ENCODE peak calls at places on chromosomes 2 and 18, in five cellular contexts. One of them, this sample, is unnamed.

GRCh38 chr2:24768601-24769000 is 24.6 kb downstream of the PTRHD1 start:
- DNase-seq in lower lobe of right lung: no peak
- DNase-seq in CD8-positive, alpha-beta T cell: no peak
- DNase-seq in esophagus squamous epithelium: no peak
- DNase-seq in fibroblast of the aortic adventitia: peak
- DNase-seq in this sample: no peak

GRCh38 chr2:237193436-237193835 is 107.7 kb downstream of the COPS8 start:
- DNase-seq in lower lobe of right lung: no peak
- DNase-seq in CD8-positive, alpha-beta T cell: no peak
- DNase-seq in esophagus squamous epithelium: no peak
- DNase-seq in fibroblast of the aortic adventitia: no peak
- DNase-seq in this sample: no peak

GRCh38 chr2:98090951-98091350 is 4.0 kb downstream of the VWA3B start:
- DNase-seq in lower lobe of right lung: no peak
- DNase-seq in CD8-positive, alpha-beta T cell: no peak
- DNase-seq in esophagus squamous epithelium: no peak
- DNase-seq in fibroblast of the aortic adventitia: no peak
- DNase-seq in this sample: no peak

GRCh38 chr2:196801986-196802385 is 2.5 kb upstream of the GTF3C3 start:
- DNase-seq in lower lobe of right lung: no peak
- DNase-seq in CD8-positive, alpha-beta T cell: no peak
- DNase-seq in esophagus squamous epithelium: no peak
- DNase-seq in fibroblast of the aortic adventitia: peak
- DNase-seq in this sample: no peak

GRCh38 chr2:150610670-150611279 is 123.3 kb upstream of the RND3 start:
- DNase-seq in lower lobe of right lung: no peak
- DNase-seq in CD8-positive, alpha-beta T cell: no peak
- DNase-seq in esophagus squamous epithelium: no peak
- DNase-seq in fibroblast of the aortic adventitia: peak
- DNase-seq in this sample: no peak

GRCh38 chr2:12192762-12193161 is 446.3 kb downstream of the LPIN1 start:
- DNase-seq in lower lobe of right lung: no peak
- DNase-seq in CD8-positive, alpha-beta T cell: no peak
- DNase-seq in esophagus squamous epithelium: no peak
- DNase-seq in fibroblast of the aortic adventitia: no peak
- DNase-seq in this sample: no peak

GRCh38 chr2:136305517-136306192 is 187.7 kb upstream of the CXCR4 start:
- DNase-seq in lower lobe of right lung: no peak
- DNase-seq in CD8-positive, alpha-beta T cell: peak
- DNase-seq in esophagus squamous epithelium: no peak
- DNase-seq in fibroblast of the aortic adventitia: no peak
- DNase-seq in this sample: peak

GRCh38 chr2:208179028-208179609 is 10.7 kb downstream of the C2orf80 start:
- DNase-seq in lower lobe of right lung: peak
- DNase-seq in CD8-positive, alpha-beta T cell: no peak
- DNase-seq in esophagus squamous epithelium: no peak
- DNase-seq in fibroblast of the aortic adventitia: no peak
- DNase-seq in this sample: no peak

GRCh38 chr2:231627384-231628156 is 34.9 kb downstream of the TEX44 start:
- DNase-seq in lower lobe of right lung: no peak
- DNase-seq in CD8-positive, alpha-beta T cell: no peak
- DNase-seq in esophagus squamous epithelium: no peak
- DNase-seq in fibroblast of the aortic adventitia: peak
- DNase-seq in this sample: no peak
- H3K4me3 ChIP-seq in lower lobe of right lung: no peak
- H3K4me3 ChIP-seq in CD8-positive, alpha-beta T cell: no peak
- H3K4me3 ChIP-seq in esophagus squamous epithelium: no peak
- H3K4me3 ChIP-seq in fibroblast of the aortic adventitia: no peak
- H3K4me3 ChIP-seq in this sample: no peak

GRCh38 chr18:23761941-23762340 is 72.7 kb downstream of the LAMA3 start:
- DNase-seq in lower lobe of right lung: no peak
- DNase-seq in CD8-positive, alpha-beta T cell: no peak
- DNase-seq in esophagus squamous epithelium: no peak
- DNase-seq in fibroblast of the aortic adventitia: no peak
- DNase-seq in this sample: no peak
- TF ChIP-seq CTCF in lower lobe of right lung: no peak
- TF ChIP-seq CTCF in CD8-positive, alpha-beta T cell: no peak
- TF ChIP-seq CTCF in esophagus squamous epithelium: no peak
- TF ChIP-seq CTCF in fibroblast of the aortic adventitia: no peak
- TF ChIP-seq CTCF in this sample: no peak

DNA sequence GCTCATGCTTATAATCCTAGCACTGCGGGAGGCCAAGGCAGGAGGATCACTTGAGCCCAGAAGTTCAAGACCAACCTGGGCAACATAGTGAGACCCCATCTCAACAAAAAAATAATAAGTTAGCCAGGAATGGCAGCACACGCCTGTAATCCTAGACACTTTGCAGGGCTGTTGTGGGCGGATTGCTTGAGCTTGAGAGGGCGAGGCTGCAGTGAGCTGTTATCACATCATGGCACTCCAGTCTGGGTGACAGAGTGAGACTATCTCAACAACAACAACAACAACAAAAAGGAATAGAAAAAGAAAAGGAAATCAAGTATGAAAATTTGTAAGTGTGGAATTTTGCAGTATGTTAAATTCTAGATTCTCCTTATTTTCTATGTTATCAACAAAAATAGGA is 306.6 kb upstream of the CYP26B1 start:
- DNase-seq in lower lobe of right lung: no peak
- DNase-seq in CD8-positive, alpha-beta T cell: no peak
- DNase-seq in esophagus squamous epithelium: no peak
- DNase-seq in fibroblast of the aortic adventitia: no peak
- DNase-seq in this sample: no peak
- H3K4me3 ChIP-seq in lower lobe of right lung: no peak
- H3K4me3 ChIP-seq in CD8-positive, alpha-beta T cell: no peak
- H3K4me3 ChIP-seq in esophagus squamous epithelium: no peak
- H3K4me3 ChIP-seq in fibroblast of the aortic adventitia: no peak
- H3K4me3 ChIP-seq in this sample: no peak

GRCh38 chr2:85843543-85843942 is 45.2 kb downstream of the ST3GAL5 start:
- DNase-seq in lower lobe of right lung: no peak
- DNase-seq in CD8-positive, alpha-beta T cell: no peak
- DNase-seq in esophagus squamous epithelium: no peak
- DNase-seq in fibroblast of the aortic adventitia: no peak
- DNase-seq in this sample: no peak
- TF ChIP-seq CTCF in lower lobe of right lung: peak
- TF ChIP-seq CTCF in CD8-positive, alpha-beta T cell: peak
- TF ChIP-seq CTCF in esophagus squamous epithelium: peak
- TF ChIP-seq CTCF in fibroblast of the aortic adventitia: peak
- TF ChIP-seq CTCF in this sample: peak

GRCh38 chr2:36567711-36568408 is 30.1 kb downstream of the FEZ2 start:
- DNase-seq in lower lobe of right lung: no peak
- DNase-seq in CD8-positive, alpha-beta T cell: no peak
- DNase-seq in esophagus squamous epithelium: no peak
- DNase-seq in fibroblast of the aortic adventitia: no peak
- DNase-seq in this sample: no peak

GRCh38 chr2:36566887-36567286 is 31.1 kb downstream of the FEZ2 start:
- DNase-seq in lower lobe of right lung: no peak
- DNase-seq in CD8-positive, alpha-beta T cell: no peak
- DNase-seq in esophagus squamous epithelium: no peak
- DNase-seq in fibroblast of the aortic adventitia: no peak
- DNase-seq in this sample: no peak

GRCh38 chr2:36569267-36569860 is 28.6 kb downstream of the FEZ2 start:
- DNase-seq in lower lobe of right lung: no peak
- DNase-seq in CD8-positive, alpha-beta T cell: no peak
- DNase-seq in esophagus squamous epithelium: no peak
- DNase-seq in fibroblast of the aortic adventitia: peak
- DNase-seq in this sample: no peak

GRCh38 chr2:36570416-36570815 is 27.6 kb downstream of the FEZ2 start:
- DNase-seq in lower lobe of right lung: no peak
- DNase-seq in CD8-positive, alpha-beta T cell: no peak
- DNase-seq in esophagus squamous epithelium: no peak
- DNase-seq in fibroblast of the aortic adventitia: peak
- DNase-seq in this sample: no peak

GRCh38 chr2:36568533-36569246 is 29.3 kb downstream of the FEZ2 start:
- DNase-seq in lower lobe of right lung: no peak
- DNase-seq in CD8-positive, alpha-beta T cell: no peak
- DNase-seq in esophagus squamous epithelium: no peak
- DNase-seq in fibroblast of the aortic adventitia: peak
- DNase-seq in this sample: no peak
- H3K4me3 ChIP-seq in lower lobe of right lung: no peak
- H3K4me3 ChIP-seq in CD8-positive, alpha-beta T cell: no peak
- H3K4me3 ChIP-seq in esophagus squamous epithelium: no peak
- H3K4me3 ChIP-seq in fibroblast of the aortic adventitia: peak
- H3K4me3 ChIP-seq in this sample: no peak